ENCODE peak calls at places on chromosomes 12 and 14, in ten cellular contexts. A, B, S, O, F, C, M, I, R and H are unnamed samples.

GRCh38 chr12:84599539-84599938 is 313.1 kb downstream of the SLC6A15 start:
- DNase-seq in C (no peak), I (no peak), R (no peak), M (no peak), B (peak; percentile 83), F (peak; percentile 8), S (no peak), O (no peak), A (no peak), H (no peak)

GRCh38 chr14:99194136-99194535 is 77.9 kb downstream of the BCL11B start:
- DNase-seq in B (no peak), F (no peak), O (no peak), A (no peak), C (no peak), R (peak; percentile 7), M (no peak), S (no peak), I (no peak), H (no peak)

GRCh38 chr12:24078318-24078765 is 128.9 kb upstream of the SOX5 start:
- DNase-seq in O (no peak), F (no peak), A (no peak), M (no peak), R (no peak), I (no peak), S (no peak), B (peak; percentile 96), C (no peak), H (no peak)

GRCh38 chr14:22131749-22132476 is 457.1 kb downstream of the DAD1 start:
- DNase-seq in M (no peak), I (no peak), C (peak; percentile 14), S (peak; percentile 24), F (no peak), B (peak; percentile 59), O (no peak), R (no peak), A (no peak), H (no peak)

GRCh38 chr14:76056128-76056527 is 70.6 kb downstream of the IFT43 start:
- DNase-seq in I (no peak), R (no peak), F (peak; percentile 6), C (peak; percentile 10), S (no peak), M (no peak), A (no peak), O (no peak), B (peak; percentile 68), H (no peak)

GRCh38 chr14:54786816-54787215 is 115.8 kb downstream of the GCH1 start:
- DNase-seq in B (no peak), S (no peak), O (no peak), M (peak; percentile 90), R (peak; percentile 69), I (no peak), A (no peak), C (no peak), F (no peak), H (no peak)

GRCh38 chr14:78088941-78089340 is 81.2 kb upstream of the NRXN3 start:
- DNase-seq in C (no peak), F (no peak), S (peak; percentile 45), I (no peak), O (no peak), A (no peak), M (no peak), B (peak; percentile 40), R (no peak), H (no peak)

GRCh38 chr12:81077329-81077685 is 572 bp upstream of the ACSS3 start:
- DNase-seq in F (peak; percentile 49), S (peak; percentile 80), B (peak; percentile 99), M (peak; percentile 24), I (peak; percentile 15), R (peak; percentile 67), C (no peak), O (no peak), A (no peak), H (peak; percentile 80)

DNA sequence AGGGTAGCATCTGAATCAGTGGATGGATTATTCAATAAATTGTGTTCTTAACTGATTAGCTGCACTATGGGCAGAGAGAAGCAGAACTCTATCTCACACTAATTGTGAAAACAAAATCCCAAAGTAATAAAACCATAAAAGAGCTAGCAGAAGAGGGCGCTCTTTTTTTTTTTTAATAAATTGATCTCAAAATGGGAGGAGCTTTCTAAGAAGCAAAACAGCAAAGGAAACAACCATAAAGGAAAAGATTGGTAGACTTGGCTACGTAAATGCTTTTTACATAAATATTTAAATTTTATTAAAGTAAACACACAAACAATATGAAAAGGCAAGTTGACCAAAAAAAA is 1.5 kb upstream of the TM7SF3 start:
- DNase-seq in I (no peak), C (peak; percentile 11), B (peak; percentile 28), S (no peak), M (no peak), O (no peak), F (peak; percentile 73), A (peak; percentile 29), R (no peak), H (no peak)
- H3K4me3 ChIP-seq in I (no peak overlapping the region), C (no peak overlapping the region), B (no peak overlapping the region), S (no peak overlapping the region), M (no peak overlapping the region), O (no peak overlapping the region), F (no peak overlapping the region), A (no peak overlapping the region), R (no peak overlapping the region), H (no peak overlapping the region)

DNA sequence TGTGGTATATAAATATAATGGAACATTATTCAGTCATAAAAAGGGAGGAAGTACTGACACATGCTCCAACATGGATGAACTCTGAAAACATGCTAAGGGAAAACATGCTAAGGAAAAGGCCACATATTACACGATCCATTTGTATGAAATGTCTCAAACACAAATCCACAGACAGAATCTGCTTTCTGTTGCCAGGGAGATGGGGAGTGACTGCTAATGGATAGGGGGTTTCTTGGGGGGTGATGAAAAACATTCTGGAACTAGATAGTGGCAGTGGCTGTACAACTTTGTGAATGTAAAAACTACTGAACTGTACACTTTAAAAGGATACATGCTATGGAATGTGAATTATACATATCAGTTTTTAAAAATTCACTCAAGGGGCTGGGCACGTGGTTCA is 6.6 kb downstream of the PPTC7 start:
- DNase-seq in F (no peak), B (no peak), A (no peak), M (no peak), R (no peak), O (no peak), I (no peak), C (no peak), S (no peak), H (no peak)
- H3K27ac ChIP-seq in F (no peak overlapping the region), B (no peak overlapping the region), A (no peak overlapping the region), M (peak overlapping the region; percentile 26), R (no peak overlapping the region), O (no peak overlapping the region), I (no peak overlapping the region), C (no peak overlapping the region), S (no peak overlapping the region), H (no peak overlapping the region)

DNA sequence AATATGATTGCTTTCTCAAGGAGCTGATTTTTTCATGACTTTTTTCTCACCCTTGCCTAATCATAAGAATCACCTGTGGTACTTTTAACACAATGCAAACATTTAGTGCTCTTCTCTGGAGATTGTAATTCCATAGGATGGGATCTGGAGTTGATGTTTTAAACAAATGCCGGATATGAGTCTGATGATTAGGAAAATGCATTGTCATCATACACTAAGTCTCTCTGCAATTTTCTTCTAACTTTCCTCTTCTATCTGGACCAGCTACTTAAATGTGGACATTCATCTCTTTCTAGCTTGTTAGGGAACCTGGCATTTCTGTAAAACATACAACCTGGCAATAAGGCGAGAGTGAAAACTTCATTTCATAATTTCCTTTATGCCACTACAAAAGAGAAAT is 23.5 kb downstream of the PMCH start:
- DNase-seq in A (no peak), C (no peak), B (no peak), M (no peak), O (no peak), I (no peak), S (no peak), F (no peak), R (no peak), H (no peak)
- H3K4me3 ChIP-seq in A (no peak overlapping the region), C (no peak overlapping the region), B (no peak overlapping the region), M (no peak overlapping the region), O (no peak overlapping the region), I (no peak overlapping the region), S (no peak overlapping the region), F (no peak overlapping the region), R (no peak overlapping the region), H (no peak overlapping the region)

GRCh38 chr12:2117541-2117940 is 64.8 kb downstream of the CACNA1C start:
- DNase-seq in B (no peak), S (no peak), I (no peak), R (no peak), O (no peak), C (no peak), F (no peak), A (no peak), M (no peak), H (no peak)
- H3K27ac ChIP-seq in B (no peak overlapping the region), S (no peak overlapping the region), I (no peak overlapping the region), R (peak overlapping the region; percentile 75), O (no peak overlapping the region), C (no peak overlapping the region), F (no peak overlapping the region), A (no peak overlapping the region), M (no peak overlapping the region), H (no peak overlapping the region)

GRCh38 chr14:103542545-103543088 is 13.6 kb downstream of the TRMT61A start:
- DNase-seq in B (peak; percentile 88), F (no peak), R (peak; percentile 66), S (peak; percentile 97), M (peak; percentile 79), C (no peak), A (peak; percentile 67), I (peak; percentile 61), O (no peak), H (peak; percentile 93)
- H3K4me3 ChIP-seq in B (no peak overlapping the region), F (no peak overlapping the region), R (no peak overlapping the region), S (peak overlapping the region; percentile 42), M (no peak overlapping the region), C (no peak overlapping the region), A (no peak overlapping the region), I (no peak overlapping the region), O (no peak overlapping the region), H (no peak overlapping the region)

GRCh38 chr12:49636979-49637378 is 13.6 kb downstream of the PRPF40B start:
- DNase-seq in I (peak; percentile 46), O (no peak), C (peak; percentile 70), S (peak; percentile 72), F (peak; percentile 77), R (peak; percentile 53), A (peak; percentile 87), B (peak; percentile 88), M (peak; percentile 78), H (peak; percentile 97)
- H3K27ac ChIP-seq in I (no peak overlapping the region), O (peak overlapping the region; percentile 81), C (no peak overlapping the region), S (no peak overlapping the region), F (no peak overlapping the region), R (peak overlapping the region; percentile 32), A (peak overlapping the region; percentile 82), B (no peak overlapping the region), M (peak overlapping the region; percentile 54), H (no peak overlapping the region)